ENCODE peak calls at places on chromosomes 16 and 17, in five cellular contexts. W is astrocyte of the spinal cord, G is T47D, V is amniotic epithelial cell, L is neural crest cell. H is an unnamed sample.
A peak's percentile ranks its signal among the peaks of the same experiment; 100 is the strongest.

GRCh38 chr16:4687416-4687815 is 5.9 kb upstream of the NUDT16L1 start:
- DNase-seq in W (no peak), V (no peak), L (no peak), G (no peak), H (no peak)

GRCh38 chr16:29916979-29917378 is 9.0 kb downstream of the KCTD13 start:
- DNase-seq in L (no peak), G (no peak), V (no peak), W (no peak), H (no peak)

GRCh38 chr17:40622509-40622928 is 25.1 kb downstream of the SMARCE1 start:
- DNase-seq in L (no peak), G (no peak), V (no peak), W (no peak), H (no peak)

GRCh38 chr16:50463581-50464324 is 84.4 kb upstream of the NKD1 start:
- DNase-seq in L (no peak), G (no peak), W (no peak), V (no peak), H (no peak)

GRCh38 chr16:54689072-54689471 is 241.6 kb upstream of the IRX5 start:
- DNase-seq in W (no peak), L (no peak), V (no peak), G (no peak), H (no peak)

GRCh38 chr17:43020789-43021738 is 1.1 kb downstream of the VAT1 start:
- DNase-seq in V (peak; percentile 65), W (peak; percentile 55), L (no peak), G (peak; percentile 67), H (peak; percentile 83)

GRCh38 chr17:66474258-66474657 is 171.8 kb downstream of the PRKCA start:
- DNase-seq in V (no peak), L (no peak), W (no peak), G (no peak), H (no peak)

GRCh38 chr17:27376637-27377547 is 79.4 kb upstream of the KSR1 start:
- DNase-seq in V (peak; percentile 58), L (no peak), G (no peak), W (peak; percentile 59), H (peak; percentile 68)

GRCh38 chr17:44979426-44980273 is 11.5 kb upstream of the C1QL1 start:
- DNase-seq in G (no peak), V (no peak), W (no peak), L (no peak), H (peak; percentile 88)

GRCh38 chr17:2017274-2017941 is 7.7 kb downstream of the RTN4RL1 start:
- DNase-seq in L (no peak), W (no peak), G (peak; percentile 48), V (no peak), H (no peak)

GRCh38 chr16:64952177-64952576 is 169.7 kb downstream of the CDH11 start:
- DNase-seq in L (no peak), G (no peak), V (peak; percentile 92), W (peak; percentile 91), H (peak; percentile 92)